ENCODE peak calls at places on chromosomes 2 and 18, in eight cellular contexts. N is left ventricle myocardium inferior, H is uterus, E is mammary epithelial cell, D is brain microvascular endothelial cell, J is esophagus squamous epithelium, X is hepatocyte, Z is HCT116. A is an unnamed sample.

GRCh38 chr2:216082388-216082733 is 642 bp downstream of the TMEM169 start:
- DNase-seq in N (no peak), H (no peak), E (no peak), D (no peak), J (no peak), X (no peak), Z (no peak), A (no peak)

GRCh38 chr18:62404881-62405280 is 79.8 kb downstream of the TNFRSF11A start:
- DNase-seq in N (no peak), H (no peak), E (no peak), D (no peak), J (no peak), X (no peak), Z (no peak), A (no peak)

GRCh38 chr2:15794608-15795134 is 145.7 kb upstream of the MYCN start:
- DNase-seq in N (no peak), H (no peak), E (no peak), D (no peak), J (no peak), X (no peak), Z (no peak), A (no peak)

GRCh38 chr2:120949027-120949956 is 213.6 kb downstream of the GLI2 start:
- DNase-seq in N (no peak), H (no peak), E (no peak), D (no peak), J (no peak), X (no peak), Z (no peak), A (no peak)

GRCh38 chr2:199471443-199472057 is 13.8 kb upstream of the SATB2 start:
- DNase-seq in N (peak; percentile 39), H (no peak), E (no peak), D (peak; percentile 33), J (no peak), X (peak; percentile 86), Z (no peak), A (peak; percentile 71)

GRCh38 chr2:182824759-182825143 is 41.7 kb downstream of the FRZB start:
- DNase-seq in N (no peak), H (no peak), E (no peak), D (no peak), J (no peak), X (no peak), Z (no peak), A (no peak)

GRCh38 chr2:231600619-231601355 is 8.1 kb downstream of the TEX44 start:
- DNase-seq in N (no peak), H (no peak), E (no peak), D (no peak), J (no peak), X (no peak), Z (no peak), A (no peak)

GRCh38 chr2:57720728-57721627 is 325.6 kb upstream of the VRK2 start:
- DNase-seq in N (no peak), H (no peak), E (peak; percentile 42), D (peak; percentile 84), J (no peak), X (peak; percentile 76), Z (peak; percentile 48), A (peak; percentile 69)

GRCh38 chr2:37570773-37571570 is 100.5 kb downstream of the CDC42EP3 start:
- DNase-seq in N (no peak), H (no peak), E (peak; percentile 95), D (peak; percentile 97), J (no peak), X (peak; percentile 63), Z (no peak), A (peak; percentile 15)

GRCh38 chr2:111116843-111117665 is 3.7 kb upstream of the BCL2L11 start:
- DNase-seq in N (peak; percentile 67), H (peak; percentile 71), E (peak; percentile 76), D (peak; percentile 43), J (no peak), X (peak; percentile 88), Z (peak; percentile 75), A (peak; percentile 82)

GRCh38 chr2:21254170-21254965 is 130.6 kb downstream of the TDRD15 start:
- DNase-seq in N (no peak), H (no peak), E (no peak), D (no peak), J (no peak), X (no peak), Z (no peak), A (no peak)

GRCh38 chr2:95005726-95006125 is 19.8 kb upstream of the MAL start:
- DNase-seq in N (no peak), H (no peak), E (no peak), D (no peak), J (no peak), X (no peak), Z (no peak), A (no peak)

GRCh38 chr2:235139956-235140800 is 188.4 kb downstream of the SH3BP4 start:
- DNase-seq in N (no peak), H (no peak), E (no peak), D (no peak), J (no peak), X (no peak), Z (no peak), A (no peak)

GRCh38 chr18:60199505-60199904 is 173.1 kb downstream of the MC4R start:
- DNase-seq in N (no peak), H (no peak), E (no peak), D (no peak), J (no peak), X (no peak), Z (no peak), A (no peak)

GRCh38 chr2:187124514-187124913 is 275.5 kb upstream of the ZSWIM2 start:
- DNase-seq in N (no peak), H (no peak), E (no peak), D (no peak), J (no peak), X (no peak), Z (no peak), A (no peak)

GRCh38 chr2:187129866-187130265 is 280.9 kb upstream of the ZSWIM2 start:
- DNase-seq in N (no peak), H (no peak), E (no peak), D (no peak), J (no peak), X (no peak), Z (no peak), A (no peak)

GRCh38 chr2:187126247-187127005 is 277.5 kb upstream of the ZSWIM2 start:
- DNase-seq in N (no peak), H (no peak), E (no peak), D (no peak), J (no peak), X (no peak), Z (no peak), A (no peak)

GRCh38 chr2:187129306-187129705 is 280.3 kb upstream of the ZSWIM2 start:
- DNase-seq in N (no peak), H (no peak), E (no peak), D (no peak), J (no peak), X (no peak), Z (no peak), A (no peak)
- H3K27ac ChIP-seq in N (no peak overlapping the region), H (no peak overlapping the region), E (no peak overlapping the region), D (no peak overlapping the region), J (no peak overlapping the region), X (no peak overlapping the region), Z (no peak overlapping the region), A (no peak overlapping the region)

GRCh38 chr2:238853724-238854123 is 5.8 kb downstream of the TWIST2 start:
- DNase-seq in N (no peak), H (no peak), E (no peak), D (no peak), J (no peak), X (no peak), Z (no peak), A (no peak)

GRCh38 chr2:238854246-238854645 is 6.4 kb downstream of the TWIST2 start:
- DNase-seq in N (no peak), H (no peak), E (no peak), D (no peak), J (no peak), X (no peak), Z (no peak), A (no peak)

GRCh38 chr2:238855891-238856580 is 8.2 kb downstream of the TWIST2 start:
- DNase-seq in N (no peak), H (no peak), E (no peak), D (no peak), J (no peak), X (no peak), Z (no peak), A (no peak)

GRCh38 chr2:238855299-238855698 is 7.4 kb downstream of the TWIST2 start:
- DNase-seq in N (no peak), H (no peak), E (no peak), D (no peak), J (no peak), X (no peak), Z (no peak), A (no peak)

DNA sequence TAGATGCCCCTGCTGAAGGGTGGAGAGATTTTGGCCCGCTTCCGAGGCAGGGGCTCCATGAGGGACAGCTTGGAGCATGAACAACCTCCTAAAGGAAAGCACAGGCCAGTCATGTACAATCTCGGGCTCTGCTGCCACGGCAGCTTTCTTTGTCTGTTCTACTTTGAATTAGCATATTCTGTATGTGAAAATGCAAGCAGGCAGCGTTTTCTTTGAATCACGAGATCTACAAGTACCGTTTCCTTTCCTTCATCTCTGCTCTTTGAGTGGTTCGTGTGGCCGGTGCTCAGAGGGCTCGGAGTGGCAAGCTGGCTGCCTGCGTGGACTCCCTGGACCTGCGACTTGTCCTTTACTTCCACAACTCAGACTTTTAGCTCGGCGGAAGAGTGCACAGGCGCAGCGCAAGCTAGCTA is 6.8 kb downstream of the TWIST2 start:
- DNase-seq in N (no peak), H (no peak), E (no peak), D (no peak), J (no peak), X (no peak), Z (no peak), A (no peak)
- H3K4me3 ChIP-seq in N (no peak overlapping the region), H (no peak overlapping the region), E (no peak overlapping the region), D (no peak overlapping the region), J (peak overlapping the region; percentile 43), X (no peak overlapping the region), Z (no peak overlapping the region), A (no peak overlapping the region)

GRCh38 chr2:85015653-85016360 is 44.8 kb downstream of the KCMF1 start:
- DNase-seq in N (no peak), H (no peak), E (no peak), D (no peak), J (no peak), X (no peak), Z (no peak), A (no peak)

GRCh38 chr2:85017436-85018048 is 46.6 kb downstream of the KCMF1 start:
- DNase-seq in N (no peak), H (no peak), E (no peak), D (no peak), J (no peak), X (no peak), Z (no peak), A (no peak)

GRCh38 chr2:85019121-85019520 is 48.2 kb downstream of the KCMF1 start:
- DNase-seq in N (no peak), H (no peak), E (peak; percentile 82), D (no peak), J (no peak), X (peak; percentile 25), Z (peak; percentile 43), A (no peak)

GRCh38 chr2:85022232-85022631 is 51.3 kb downstream of the KCMF1 start:
- DNase-seq in N (no peak), H (no peak), E (no peak), D (no peak), J (no peak), X (no peak), Z (no peak), A (no peak)

GRCh38 chr2:85018049-85018447 is 47.1 kb downstream of the KCMF1 start:
- DNase-seq in N (no peak), H (no peak), E (no peak), D (no peak), J (no peak), X (no peak), Z (no peak), A (no peak)
- TF ChIP-seq CTCF in N (no peak), H (no peak), E (no peak), D (no peak), J (no peak), X (no peak), Z (no peak), A (no peak)

GRCh38 chr2:55781542-55781941 is 87.9 kb upstream of the PNPT1 start:
- DNase-seq in N (no peak), H (no peak), E (no peak), D (no peak), J (no peak), X (no peak), Z (no peak), A (no peak)
- H3K27ac ChIP-seq in N (no peak overlapping the region), H (no peak overlapping the region), E (no peak overlapping the region), D (no peak overlapping the region), J (no peak overlapping the region), X (no peak overlapping the region), Z (no peak overlapping the region), A (no peak overlapping the region)

A was measured in adrenal gland.